ENCODE peak calls at places on chromosomes 2 and 18, in four cellular contexts. One of them, this sample, is unnamed.

GRCh38 chr2:45275235-45275805 is 266.1 kb upstream of the SIX2 start:
- DNase-seq in astrocyte of the spinal cord: peak; percentile 52
- DNase-seq in GM13977: no peak
- DNase-seq in fibroblast of lung: peak; percentile 51
- DNase-seq in this sample: no peak

GRCh38 chr2:186515376-186515775 is 29.3 kb downstream of the ZC3H15 start:
- DNase-seq in astrocyte of the spinal cord: peak; percentile 10
- DNase-seq in GM13977: no peak
- DNase-seq in fibroblast of lung: peak; percentile 41
- DNase-seq in this sample: no peak

GRCh38 chr2:134232868-134233732 is 20.8 kb upstream of the MGAT5 start:
- DNase-seq in astrocyte of the spinal cord: peak; percentile 26
- DNase-seq in GM13977: no peak
- DNase-seq in fibroblast of lung: peak; percentile 60
- DNase-seq in this sample: no peak

GRCh38 chr2:215573495-215573894 is 137.6 kb upstream of the FN1 start:
- DNase-seq in astrocyte of the spinal cord: peak; percentile 27
- DNase-seq in GM13977: no peak
- DNase-seq in fibroblast of lung: no peak
- DNase-seq in this sample: no peak

GRCh38 chr2:200028998-200029397 is 73.6 kb downstream of the MAIP1 start:
- DNase-seq in astrocyte of the spinal cord: peak; percentile 16
- DNase-seq in GM13977: no peak
- DNase-seq in fibroblast of lung: peak; percentile 68
- DNase-seq in this sample: no peak

GRCh38 chr18:50453014-50453680 is 78.3 kb downstream of the SKA1 start:
- DNase-seq in astrocyte of the spinal cord: no peak
- DNase-seq in GM13977: no peak
- DNase-seq in fibroblast of lung: no peak
- DNase-seq in this sample: no peak

GRCh38 chr2:144456680-144457079 is 63.2 kb downstream of the ZEB2 start:
- DNase-seq in astrocyte of the spinal cord: peak; percentile 73
- DNase-seq in GM13977: no peak
- DNase-seq in fibroblast of lung: peak; percentile 90
- DNase-seq in this sample: no peak

GRCh38 chr2:120503793-120504571 is 158.0 kb downstream of the INHBB start:
- DNase-seq in astrocyte of the spinal cord: no peak
- DNase-seq in GM13977: no peak
- DNase-seq in fibroblast of lung: peak; percentile 61
- DNase-seq in this sample: no peak

GRCh38 chr2:162022290-162022945 is 51.6 kb downstream of the DPP4 start:
- DNase-seq in astrocyte of the spinal cord: peak; percentile 35
- DNase-seq in GM13977: no peak
- DNase-seq in fibroblast of lung: peak; percentile 68
- DNase-seq in this sample: no peak

GRCh38 chr2:99278793-99279291 is 22.2 kb downstream of the LYG1 start:
- DNase-seq in astrocyte of the spinal cord: peak; percentile 89
- DNase-seq in GM13977: no peak
- DNase-seq in fibroblast of lung: peak; percentile 96
- DNase-seq in this sample: no peak

GRCh38 chr2:73414651-73415050 is 29.0 kb downstream of the ALMS1 start:
- DNase-seq in astrocyte of the spinal cord: peak; percentile 56
- DNase-seq in GM13977: no peak
- DNase-seq in fibroblast of lung: peak; percentile 86
- DNase-seq in this sample: no peak

GRCh38 chr2:198063242-198063641 is 258.8 kb downstream of the PLCL1 start:
- DNase-seq in astrocyte of the spinal cord: no peak
- DNase-seq in GM13977: no peak
- DNase-seq in fibroblast of lung: no peak
- DNase-seq in this sample: no peak
- TF ChIP-seq CTCF in astrocyte of the spinal cord: no peak
- TF ChIP-seq CTCF in GM13977: no peak
- TF ChIP-seq CTCF in fibroblast of lung: no peak
- TF ChIP-seq CTCF in this sample: no peak

DNA sequence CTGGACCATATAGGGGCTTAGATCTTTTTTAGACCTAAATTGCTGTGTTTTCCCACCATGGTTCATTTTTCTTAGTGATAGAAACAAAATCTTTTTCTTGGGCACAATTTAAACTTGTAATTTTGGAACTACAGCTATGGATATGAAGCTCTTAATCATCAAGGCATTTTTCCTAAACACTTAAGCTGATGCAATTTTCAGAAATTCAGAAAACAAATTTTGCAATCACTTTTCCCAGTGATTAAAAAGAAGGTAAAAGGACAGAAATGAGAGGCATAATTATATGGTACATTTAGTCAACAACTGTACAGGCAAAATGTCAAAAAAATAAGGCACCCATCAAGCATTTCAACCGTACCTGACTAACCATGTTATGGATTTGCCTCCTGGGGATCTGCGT is 665.4 kb downstream of the XIRP2 start:
- DNase-seq in astrocyte of the spinal cord: no peak
- DNase-seq in GM13977: no peak
- DNase-seq in fibroblast of lung: no peak
- DNase-seq in this sample: no peak
- TF ChIP-seq CTCF in astrocyte of the spinal cord: no peak
- TF ChIP-seq CTCF in GM13977: no peak
- TF ChIP-seq CTCF in fibroblast of lung: no peak
- TF ChIP-seq CTCF in this sample: no peak

DNA sequence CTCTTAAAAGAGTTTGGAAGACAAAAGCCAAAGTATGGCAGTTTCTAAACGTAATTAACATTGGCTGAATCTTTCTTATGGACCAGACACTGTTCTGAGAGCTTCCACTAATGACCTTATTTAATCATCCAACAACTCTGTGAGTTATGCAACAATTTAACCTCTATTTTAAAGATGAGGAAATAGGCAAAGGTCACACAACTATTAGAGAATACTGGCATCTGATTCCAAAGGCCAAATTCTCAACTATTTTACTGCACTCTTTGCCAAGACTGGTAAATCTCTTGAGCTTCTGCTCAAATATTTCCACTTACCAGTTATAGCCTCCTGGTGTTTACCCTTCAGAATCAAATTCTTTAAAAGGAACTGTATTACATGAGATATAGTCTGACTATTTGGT is 42.1 kb upstream of the ERMN start:
- DNase-seq in astrocyte of the spinal cord: no peak
- DNase-seq in GM13977: no peak
- DNase-seq in fibroblast of lung: no peak
- DNase-seq in this sample: no peak
- TF ChIP-seq CTCF in astrocyte of the spinal cord: no peak
- TF ChIP-seq CTCF in GM13977: no peak
- TF ChIP-seq CTCF in fibroblast of lung: no peak
- TF ChIP-seq CTCF in this sample: no peak

DNA sequence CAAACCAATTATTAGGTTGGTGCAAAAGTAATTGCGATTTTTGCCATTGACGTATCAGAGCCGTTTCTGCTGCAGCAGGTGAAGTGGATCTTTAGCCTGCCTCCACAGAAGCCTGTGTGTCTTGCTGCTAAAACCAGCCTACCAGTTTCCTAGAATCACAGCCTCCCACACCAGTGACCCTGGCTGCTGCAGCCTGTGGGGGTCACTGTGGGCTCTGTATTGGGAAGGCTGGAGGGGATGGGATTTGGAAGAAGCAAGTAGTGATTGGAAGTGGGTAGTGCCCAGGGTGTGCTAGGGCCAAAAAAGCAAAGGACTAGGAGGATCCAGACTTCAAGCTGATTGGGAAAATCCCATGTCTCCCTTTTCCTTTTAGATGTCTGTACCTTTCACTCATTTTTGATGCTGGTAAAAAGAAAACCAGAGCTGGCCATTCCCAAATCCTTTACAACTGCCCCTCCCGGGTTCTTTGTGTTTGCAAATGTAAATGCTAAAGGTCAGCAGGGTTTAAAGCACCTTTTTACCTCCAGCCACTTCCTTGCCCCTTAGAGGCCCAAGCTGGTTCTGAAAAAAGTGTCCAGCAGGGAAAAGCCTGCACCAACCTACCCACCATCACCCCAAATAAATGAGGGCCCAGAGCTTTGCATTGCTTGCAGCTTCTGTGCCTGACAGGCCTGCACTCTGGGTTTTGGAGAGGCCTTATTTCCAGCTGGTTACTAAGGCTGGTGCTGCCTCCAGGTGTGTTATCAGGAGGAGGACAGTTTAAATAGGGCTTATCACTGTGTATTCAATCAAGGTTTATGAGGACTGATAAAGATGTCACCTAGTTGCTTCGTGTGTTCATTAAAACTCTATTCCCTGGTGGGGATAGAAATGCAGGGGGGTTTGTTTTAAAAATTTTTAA is 172.0 kb downstream of the MIB1 start:
- DNase-seq in astrocyte of the spinal cord: no peak
- DNase-seq in GM13977: no peak
- DNase-seq in fibroblast of lung: no peak
- DNase-seq in this sample: no peak
- TF ChIP-seq CTCF in astrocyte of the spinal cord: peak; percentile 13
- TF ChIP-seq CTCF in GM13977: peak; percentile 8
- TF ChIP-seq CTCF in fibroblast of lung: no peak
- TF ChIP-seq CTCF in this sample: no peak

DNA sequence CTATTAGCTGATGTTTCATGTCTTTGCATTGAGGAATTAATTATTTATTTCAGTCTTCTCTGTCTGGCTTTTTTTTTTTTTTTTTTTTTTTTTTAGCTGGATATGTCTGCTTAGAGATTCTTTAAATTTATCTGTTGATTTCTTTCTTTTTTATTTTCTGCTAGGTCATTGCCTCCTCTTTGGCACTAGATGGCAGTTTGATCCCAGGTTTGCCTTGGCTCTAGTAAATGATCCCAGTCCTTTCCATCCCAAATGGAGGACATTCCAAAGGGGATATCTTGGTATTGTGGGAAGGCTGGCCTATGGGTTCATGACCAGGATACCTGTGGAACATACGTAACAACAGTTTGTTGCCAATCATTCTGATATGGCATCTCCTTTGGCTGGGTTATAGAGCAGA is 339.5 kb upstream of the GCFC2 start:
- DNase-seq in astrocyte of the spinal cord: no peak
- DNase-seq in GM13977: no peak
- DNase-seq in fibroblast of lung: no peak
- DNase-seq in this sample: no peak
- TF ChIP-seq CTCF in astrocyte of the spinal cord: no peak
- TF ChIP-seq CTCF in GM13977: no peak
- TF ChIP-seq CTCF in fibroblast of lung: no peak
- TF ChIP-seq CTCF in this sample: no peak